ENCODE peak calls at places on chromosomes 13 and 19, in four cellular contexts. L, Y, C and F are unnamed samples.
A peak's percentile ranks its signal among the peaks of the same experiment; 100 is the strongest.

GRCh38 chr19:49809155-49809986 is 3.7 kb downstream of the FUZ start:
- DNase-seq in Y (no peak), C (no peak), L (peak; percentile 35), F (peak; percentile 66)

GRCh38 chr19:55467236-55468053 is 2.9 kb upstream of the C19orf85 start:
- DNase-seq in L (peak; percentile 69), Y (peak; percentile 81), C (no peak), F (peak; percentile 80)

GRCh38 chr19:11577451-11578341 is at the start of gene ACP5:
- DNase-seq in Y (no peak), C (no peak), L (no peak), F (no peak)

GRCh38 chr19:11849264-11849615 is 714 bp downstream of the ZNF439 start:
- DNase-seq in L (no peak), C (no peak), Y (no peak), F (peak; percentile 14)

GRCh38 chr13:77767413-77767812 is 69.9 kb downstream of the SLAIN1 start:
- DNase-seq in Y (no peak), L (peak; percentile 2), C (no peak), F (no peak)

GRCh38 chr19:8697671-8698432 is 743 bp downstream of the ACTL9 start:
- DNase-seq in C (no peak), L (no peak), Y (peak; percentile 33), F (peak; percentile 81)

GRCh38 chr13:30671271-30671815 is 53.6 kb downstream of the USPL1 start:
- DNase-seq in Y (no peak), L (no peak), C (no peak), F (no peak)

GRCh38 chr13:72884111-72884510 is 102.2 kb downstream of the PIBF1 start:
- DNase-seq in L (no peak), Y (no peak), C (no peak), F (no peak)

GRCh38 chr19:37218592-37218935 is 550 bp downstream of the ZNF383 start:
- DNase-seq in Y (no peak), C (peak; percentile 5), L (no peak), F (no peak)

GRCh38 chr19:10544242-10544752 is 593 bp downstream of the ATG4D start:
- DNase-seq in L (no peak), C (no peak), Y (peak; percentile 65), F (peak; percentile 37)

GRCh38 chr19:44512326-44513298 is 12.3 kb upstream of the ZNF180 start:
- DNase-seq in Y (peak; percentile 78), C (no peak), L (peak; percentile 36), F (peak; percentile 78)

DNA sequence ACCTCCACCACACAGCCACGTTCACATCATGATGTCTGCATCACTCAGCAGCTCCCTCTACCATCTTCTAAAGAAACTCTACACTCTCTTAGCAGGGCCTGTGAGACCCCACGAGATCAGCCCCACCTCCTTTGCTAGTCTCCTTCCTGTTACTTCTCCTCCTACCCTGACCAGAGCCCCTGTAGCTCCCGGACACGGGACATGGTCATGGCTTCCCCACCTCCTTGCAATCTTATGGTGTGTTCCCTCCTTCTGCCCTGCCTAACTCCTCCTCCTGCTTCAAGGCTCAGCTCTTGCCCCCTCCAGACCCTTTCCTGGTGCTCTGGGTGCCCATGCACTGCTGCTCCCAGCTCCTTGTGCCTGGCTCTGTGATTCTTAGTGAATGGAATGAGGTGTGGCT is 8.1 kb upstream of the MRPS31 start:
- DNase-seq in L (no peak), Y (no peak), C (no peak), F (peak; percentile 21)
- H2AFZ ChIP-seq in L (peak overlapping the region; percentile 34), Y (no peak overlapping the region), C (no peak overlapping the region), F (no peak overlapping the region)

GRCh38 chr13:54357284-54357933 is 1328.8 kb downstream of the OLFM4 start:
- DNase-seq in L (no peak), Y (no peak), C (no peak), F (peak; percentile 34)

GRCh38 chr13:54361460-54361859 is 1332.8 kb downstream of the OLFM4 start:
- DNase-seq in C (no peak), Y (no peak), L (no peak), F (no peak)

GRCh38 chr13:54356849-54357248 is 1328.2 kb downstream of the OLFM4 start:
- DNase-seq in L (no peak), Y (no peak), C (no peak), F (peak; percentile 77)

DNA sequence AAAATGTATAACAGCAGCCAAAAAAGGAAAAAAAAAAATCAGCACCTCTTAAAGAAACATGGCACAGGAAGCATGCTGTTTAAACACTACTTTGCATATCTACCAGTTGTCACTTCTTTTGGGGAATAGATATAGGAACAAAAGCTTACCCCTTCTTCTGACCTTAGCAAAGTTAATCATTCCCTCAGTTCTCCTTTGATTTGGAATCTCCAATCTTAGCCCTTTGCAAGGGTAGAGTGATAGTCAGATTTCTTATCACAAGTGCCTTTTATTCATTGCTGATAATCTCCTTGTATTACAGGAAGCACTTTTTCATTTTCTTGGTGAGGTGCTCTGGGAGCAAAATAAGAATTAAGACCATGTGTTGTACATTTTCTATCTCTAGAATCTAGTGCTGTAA is 1327.6 kb downstream of the OLFM4 start:
- DNase-seq in L (no peak), Y (no peak), C (no peak), F (peak; percentile 7)
- TF ChIP-seq CREB1 in L (no peak), Y (no peak), C (no peak), F (no peak)

DNA sequence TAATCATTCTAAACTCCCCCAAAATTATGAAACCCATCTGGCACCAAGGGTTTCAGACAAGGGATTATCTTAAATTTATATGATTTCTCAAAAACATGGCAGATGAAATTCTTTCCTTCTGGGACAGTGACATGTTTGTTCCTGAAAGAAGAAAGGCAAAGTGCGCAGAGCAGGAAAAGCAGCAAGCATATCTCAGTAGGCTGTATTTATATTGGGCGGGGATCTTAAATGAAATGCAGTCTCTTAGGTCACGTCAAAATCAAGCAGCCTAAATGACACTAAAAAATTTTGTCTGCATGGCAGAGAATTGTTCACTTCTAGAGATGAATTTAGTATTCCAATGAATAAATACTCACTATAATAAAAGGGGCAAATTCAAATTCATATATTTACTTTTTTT is 49.3 kb downstream of the RCBTB2 start:
- DNase-seq in L (no peak), C (no peak), Y (no peak), F (no peak)
- H2AFZ ChIP-seq in L (no peak overlapping the region), C (no peak overlapping the region), Y (no peak overlapping the region), F (no peak overlapping the region)

DNA sequence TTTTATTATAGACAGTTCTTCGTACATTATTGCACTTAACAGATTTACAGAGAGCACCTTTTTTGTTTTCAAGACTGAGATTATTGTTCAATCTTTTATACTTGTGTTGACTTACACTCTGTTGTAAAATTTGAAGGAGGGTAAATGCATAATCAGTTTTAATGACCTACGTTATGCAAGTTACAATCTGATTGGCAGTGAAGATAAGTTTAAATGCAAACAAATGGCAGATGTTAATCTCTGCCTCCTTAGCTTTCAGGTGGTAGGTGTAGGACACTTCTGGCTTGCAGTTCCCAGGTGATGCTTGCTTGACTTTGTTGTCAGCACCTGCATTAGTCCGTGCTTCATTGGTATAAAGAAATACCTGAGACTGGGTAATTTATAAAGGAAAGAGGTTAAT is 424.9 kb downstream of the FGF9 start:
- DNase-seq in C (no peak), Y (no peak), L (no peak), F (no peak)
- TF ChIP-seq CREB1 in C (no peak), Y (no peak), L (no peak), F (no peak)

GRCh38 chr19:46852830-46853229 is 2.2 kb upstream of the AP2S1 start:
- DNase-seq in L (no peak), Y (no peak), C (no peak), F (no peak)

GRCh38 chr19:46850228-46851203 is at the start of gene AP2S1:
- DNase-seq in C (peak; percentile 98), L (peak; percentile 99), Y (peak; percentile 88), F (peak; percentile 100)

GRCh38 chr19:46848389-46848788 is 2.3 kb downstream of the AP2S1 start:
- DNase-seq in C (no peak), L (no peak), Y (no peak), F (no peak)

GRCh38 chr19:46847528-46847927 is 3.1 kb downstream of the AP2S1 start:
- DNase-seq in L (no peak), Y (no peak), C (no peak), F (no peak)

GRCh38 chr19:46849610-46850009 is 1.0 kb downstream of the AP2S1 start:
- DNase-seq in Y (no peak), C (no peak), L (no peak), F (peak; percentile 33)
- H2AFZ ChIP-seq in Y (no peak overlapping the region), C (no peak overlapping the region), L (no peak overlapping the region), F (no peak overlapping the region)

DNA sequence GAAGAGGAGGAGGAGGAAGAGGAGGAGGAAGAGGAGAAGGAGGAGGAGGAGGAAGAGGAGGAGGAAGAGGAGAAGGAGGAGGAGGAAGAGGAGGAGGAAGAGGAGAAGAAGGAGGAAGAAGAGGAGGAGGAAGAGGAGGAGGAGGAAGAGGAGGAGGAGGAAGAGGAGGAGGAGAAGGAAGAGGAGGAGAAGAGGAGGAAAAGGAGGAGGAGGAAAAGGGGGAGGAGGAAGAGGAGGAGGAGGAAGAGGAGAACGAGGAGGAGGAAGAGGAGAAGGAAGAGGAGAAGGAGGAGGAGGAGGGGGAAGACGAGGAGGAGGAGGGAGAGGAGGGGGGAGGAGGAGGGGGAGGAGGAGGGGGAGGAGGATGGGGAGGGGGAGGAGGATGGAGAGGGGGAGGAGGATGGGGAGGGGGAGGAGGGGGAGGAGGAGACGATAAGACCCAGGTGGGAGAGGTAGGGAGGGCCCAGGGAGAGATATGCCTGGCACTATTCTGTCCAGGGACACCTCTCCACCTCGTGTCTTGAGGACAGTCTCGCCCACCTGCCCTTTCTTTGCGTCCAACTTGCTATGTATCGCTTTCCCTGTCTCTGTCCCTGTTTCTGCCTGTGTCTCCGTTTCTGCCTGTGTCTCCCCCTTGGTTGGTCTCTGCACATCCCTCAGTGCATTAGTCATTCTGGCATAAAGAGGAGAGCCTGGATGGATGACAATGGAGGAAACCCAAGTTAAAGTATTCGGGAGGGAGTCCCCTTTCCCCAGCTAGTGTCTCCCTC is 7.1 kb upstream of the KLK5 start:
- DNase-seq in Y (no peak), C (no peak), L (no peak), F (no peak)
- TF ChIP-seq CREB1 in Y (no peak), C (no peak), L (no peak), F (no peak)

GRCh38 chr19:39428309-39429112 is 7.2 kb downstream of the RPS16 start:
- DNase-seq in L (peak; percentile 66), C (no peak), Y (no peak), F (peak; percentile 98)
- H2AFZ ChIP-seq in L (peak overlapping the region; percentile 69), C (no peak overlapping the region), Y (no peak overlapping the region), F (no peak overlapping the region)